ENCODE peak calls at places on chromosomes 11 and 22, in seven cellular contexts. L is Kasumi-1; K is adipocyte; I is stimulated activated CD4-positive, alpha-beta T cell treated with anti-CD3 and anti-CD28 coated beads, Interleukin-4, amount 100 ng/mL, for 1 hour; A is activated T-cell treated with anti-CD3 and anti-CD28 coated beads, Interleukin-2, amount 50 U/mL, for 48 hours; M is posterior vena cava; Y is NCI-H1417 treated with DMSO at 0.1 percent for 48 hours. E is an unnamed sample.

GRCh38 chr11:97743205-97743742 is 1277.5 kb upstream of the CNTN5 start:
- DNase-seq in M (no peak), L (peak), Y (no peak), A (no peak), K (peak), I (no peak), E (no peak)

GRCh38 chr22:19266547-19267086 is 24.9 kb downstream of the CLTCL1 start:
- DNase-seq in L (no peak), I (no peak), M (no peak), K (no peak), Y (no peak), A (no peak), E (no peak)

GRCh38 chr22:44684506-44685383 is 17.3 kb upstream of the PRR5 start:
- DNase-seq in I (peak), Y (peak), A (peak), L (peak), K (peak), M (peak), E (peak)

GRCh38 chr22:49239264-49240015 is 588.2 kb downstream of the BRD1 start:
- DNase-seq in A (no peak), Y (no peak), L (no peak), I (no peak), K (no peak), M (no peak), E (no peak)

GRCh38 chr11:93542753-93543246 is 391 bp downstream of the SMCO4 start:
- DNase-seq in K (peak), A (peak), M (peak), Y (no peak), L (no peak), I (peak), E (no peak)

GRCh38 chr22:47164514-47165337 is 402.3 kb downstream of the TBC1D22A start:
- DNase-seq in M (peak), L (no peak), Y (no peak), K (no peak), A (no peak), I (no peak), E (peak)

GRCh38 chr11:17845431-17845881 is 110.9 kb downstream of the KCNC1 start:
- DNase-seq in L (no peak), Y (no peak), I (no peak), M (no peak), A (no peak), K (peak), E (no peak)

GRCh38 chr22:43186272-43187170 is at the start of gene TTLL12:
- DNase-seq in A (peak), L (no peak), I (peak), Y (no peak), K (peak), M (no peak), E (peak)

GRCh38 chr11:113540416-113541330 is 65.5 kb upstream of the DRD2 start:
- DNase-seq in K (no peak), L (no peak), I (no peak), M (no peak), A (no peak), Y (no peak), E (no peak)

GRCh38 chr22:50506611-50507420 is 686 bp downstream of the LMF2 start:
- DNase-seq in K (peak), I (no peak), L (no peak), A (no peak), Y (peak), M (no peak), E (no peak)

GRCh38 chr22:40967120-40967760 is 16.1 kb downstream of the RBX1 start:
- DNase-seq in L (no peak), A (no peak), M (peak), K (no peak), I (no peak), Y (no peak), E (no peak)

GRCh38 chr11:133968300-133968699 is 11.5 kb upstream of the IGSF9B start:
- DNase-seq in M (no peak), K (peak), A (no peak), L (no peak), I (no peak), Y (no peak), E (no peak)

GRCh38 chr11:35215945-35216344 is 77.0 kb downstream of the CD44 start:
- DNase-seq in M (no peak), I (no peak), A (no peak), K (no peak), Y (no peak), L (no peak), E (no peak)

GRCh38 chr11:128544625-128545024 is 42.7 kb downstream of the ETS1 start:
- DNase-seq in M (no peak), I (peak), A (no peak), K (peak), Y (peak), L (no peak), E (no peak)

GRCh38 chr11:42598341-42598740 is 713.5 kb upstream of the API5 start:
- DNase-seq in K (no peak), M (no peak), I (no peak), Y (no peak), L (no peak), A (no peak), E (no peak)

GRCh38 chr11:121141051-121141450 is 40.0 kb downstream of the TECTA start:
- DNase-seq in Y (no peak), K (no peak), L (no peak), I (no peak), A (no peak), M (no peak), E (no peak)

GRCh38 chr11:8267831-8268529 is 4.3 kb upstream of the LMO1 start:
- DNase-seq in K (peak), M (peak), I (peak), L (no peak), Y (no peak), A (peak), E (peak)

GRCh38 chr11:64996710-64997380 is at the start of gene BATF2:
- DNase-seq in M (peak), Y (no peak), L (peak), A (no peak), K (peak), I (no peak), E (peak)

GRCh38 chr11:33936745-33937612 is 45.1 kb upstream of the LMO2 start:
- DNase-seq in Y (no peak), M (peak), A (no peak), I (no peak), K (peak), L (no peak), E (no peak)

GRCh38 chr22:28477556-28477955 is 202.1 kb downstream of the TTC28 start:
- DNase-seq in A (no peak), L (no peak), M (no peak), K (no peak), Y (no peak), I (no peak), E (no peak)

GRCh38 chr22:39706406-39707150 is 136.0 kb downstream of the CACNA1I start:
- DNase-seq in A (no peak), L (no peak), K (no peak), I (no peak), M (no peak), Y (no peak), E (no peak)

GRCh38 chr11:131668867-131669780 is 298.7 kb downstream of the NTM start:
- DNase-seq in Y (no peak), K (peak), M (peak), I (peak), L (peak), A (peak), E (no peak)

GRCh38 chr11:88434333-88434976 is 96.9 kb upstream of the CTSC start:
- DNase-seq in K (no peak), L (no peak), A (no peak), Y (no peak), I (no peak), M (no peak), E (no peak)

GRCh38 chr11:103420593-103420992 is 311.4 kb downstream of the DYNC2H1 start:
- DNase-seq in L (no peak), M (no peak), I (no peak), K (no peak), Y (no peak), A (no peak), E (no peak)

GRCh38 chr22:39090426-39091064 is 6.5 kb upstream of the APOBEC3H start:
- DNase-seq in K (no peak), A (peak), Y (no peak), L (no peak), M (no peak), I (peak), E (no peak)

GRCh38 chr11:33617672-33618362 is 82.8 kb downstream of the C11orf91 start:
- DNase-seq in M (no peak), K (no peak), L (no peak), Y (no peak), A (no peak), I (no peak), E (no peak)